ENCODE peak calls at places on chromosomes 5 and 9, in six cellular contexts. C is endothelial cell of umbilical vein, A is fibroblast of lung, H is K562, X is astrocyte, U is adipocyte. R is an unnamed sample.

GRCh38 chr5:142306077-142306502 is 18.7 kb downstream of the SPRY4 start:
- DNase-seq in C (no peak), H (no peak), A (no peak), U (no peak), X (no peak), R (no peak)

GRCh38 chr9:137968235-137968634 is 90.7 kb downstream of the CACNA1B start:
- DNase-seq in C (no peak), U (no peak), X (no peak), H (peak; percentile 11), A (no peak), R (no peak)

GRCh38 chr9:88801214-88801796 is 190.0 kb upstream of the S1PR3 start:
- DNase-seq in U (no peak), A (no peak), H (peak; percentile 47), C (no peak), X (no peak), R (no peak)

GRCh38 chr5:55544341-55544740 is 9.6 kb upstream of the PLPP1 start:
- DNase-seq in A (no peak), C (no peak), U (peak; percentile 27), X (peak; percentile 4), H (no peak), R (peak; percentile 39)

GRCh38 chr5:168132186-168132585 is 159.3 kb upstream of the WWC1 start:
- DNase-seq in A (no peak), U (peak; percentile 38), H (no peak), X (peak; percentile 51), C (no peak), R (no peak)

GRCh38 chr5:1734271-1734907 is 65.2 kb downstream of the MRPL36 start:
- DNase-seq in X (no peak), H (no peak), C (no peak), A (no peak), U (no peak), R (no peak)

GRCh38 chr5:65856520-65856919 is 69.9 kb upstream of the ERBIN start:
- DNase-seq in X (no peak), H (no peak), U (no peak), C (no peak), A (no peak), R (no peak)

GRCh38 chr5:68547621-68548020 is 332.1 kb downstream of the PIK3R1 start:
- DNase-seq in A (no peak), C (no peak), U (no peak), X (peak; percentile 46), H (no peak), R (no peak)

GRCh38 chr5:55903121-55903701 is 52.1 kb downstream of the IL31RA start:
- DNase-seq in A (peak; percentile 11), H (peak; percentile 27), X (peak; percentile 55), C (peak; percentile 26), U (no peak), R (no peak)

GRCh38 chr5:140926211-140926902 is at the start of gene PCDHAC1:
- DNase-seq in C (peak; percentile 77), U (peak; percentile 43), X (peak; percentile 5), H (peak; percentile 11), A (peak; percentile 27), R (peak; percentile 82)

GRCh38 chr5:102762095-102762534 is 7.0 kb downstream of the PAM start:
- DNase-seq in U (peak; percentile 61), C (peak; percentile 34), A (peak; percentile 61), X (peak; percentile 58), H (no peak), R (peak; percentile 72)

GRCh38 chr9:129962376-129962765 is 80.6 kb downstream of the FNBP1 start:
- DNase-seq in H (peak; percentile 10), X (no peak), C (no peak), A (no peak), U (no peak), R (no peak)

GRCh38 chr5:73282923-73283322 is 109.9 kb downstream of the TMEM174 start:
- DNase-seq in X (no peak), H (no peak), U (no peak), A (no peak), C (no peak), R (no peak)

GRCh38 chr9:95060916-95061315 is 256.6 kb downstream of the FANCC start:
- DNase-seq in H (no peak), X (no peak), C (no peak), U (no peak), A (no peak), R (no peak)

GRCh38 chr9:95065224-95065623 is 252.3 kb downstream of the FANCC start:
- DNase-seq in C (no peak), H (no peak), U (no peak), A (no peak), X (no peak), R (no peak)

GRCh38 chr9:95062601-95063065 is 254.9 kb downstream of the FANCC start:
- DNase-seq in U (no peak), C (no peak), X (no peak), H (no peak), A (no peak), R (no peak)

GRCh38 chr9:95061916-95062600 is 255.5 kb downstream of the FANCC start:
- DNase-seq in U (no peak), X (no peak), H (no peak), C (no peak), A (no peak), R (no peak)

DNA sequence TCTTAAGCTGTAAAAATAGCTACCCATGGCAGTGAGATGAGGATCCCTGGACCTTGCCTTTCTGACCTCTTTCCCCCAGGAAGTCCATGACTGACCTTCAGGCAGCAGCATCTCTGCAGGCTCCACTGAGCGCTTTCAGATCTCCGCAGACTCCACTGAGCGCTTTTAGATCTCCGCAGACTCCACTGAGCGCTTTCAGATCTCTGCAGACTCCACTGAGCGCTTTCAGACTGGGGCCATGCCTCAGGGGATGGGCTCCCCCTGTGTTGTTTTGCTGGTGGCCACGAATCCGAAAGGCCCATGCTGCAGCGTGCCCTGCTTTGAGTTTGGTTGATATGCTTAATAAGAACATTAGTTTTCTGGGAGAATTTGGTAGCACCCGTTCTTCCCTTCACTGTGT is 254.2 kb downstream of the FANCC start:
- DNase-seq in H (no peak), U (no peak), A (no peak), X (no peak), C (no peak), R (no peak)
- H3K9ac ChIP-seq in H (no peak overlapping the region), U (no peak overlapping the region), A (no peak overlapping the region), X (no peak overlapping the region), C (no peak overlapping the region), R (no peak overlapping the region)

GRCh38 chr9:21558627-21559401 is 76.7 kb upstream of the IFNE start:
- DNase-seq in C (peak; percentile 74), H (no peak), U (peak; percentile 65), A (peak; percentile 69), X (no peak), R (no peak)
- H3K4me3 ChIP-seq in C (peak overlapping the region; percentile 78), H (no peak overlapping the region), U (peak overlapping the region; percentile 85), A (peak overlapping the region; percentile 88), X (peak overlapping the region; percentile 96), R (peak overlapping the region; percentile 96)

DNA sequence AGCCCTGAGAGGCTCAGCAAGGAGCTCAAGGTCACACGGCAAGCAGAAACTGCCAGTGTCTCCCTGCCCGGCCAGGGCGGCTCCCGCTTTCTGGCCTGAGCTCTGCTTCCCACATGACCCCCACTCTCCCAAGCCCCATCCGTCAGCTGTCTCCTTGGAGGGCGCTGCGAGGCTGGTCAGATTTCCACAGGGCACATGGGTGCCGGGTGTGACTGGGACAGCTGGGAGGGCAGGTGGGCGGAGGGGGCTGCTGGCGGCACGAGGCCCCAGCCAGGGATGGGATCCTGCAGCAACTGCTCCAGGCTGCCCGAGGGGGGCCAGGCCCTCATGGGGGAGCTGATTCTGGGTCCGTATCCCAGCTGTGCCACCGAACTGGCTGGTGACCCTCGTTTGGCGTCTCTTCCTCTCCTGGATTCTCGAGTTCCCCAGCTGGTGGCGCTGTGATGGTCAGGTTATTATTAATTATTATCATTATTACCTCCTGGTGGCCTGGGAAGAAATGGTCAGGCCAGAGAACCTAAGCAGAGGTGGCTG is 12.9 kb upstream of the WDR38 start:
- DNase-seq in X (no peak), H (no peak), A (no peak), C (no peak), U (no peak), R (no peak)
- H3K9ac ChIP-seq in X (no peak overlapping the region), H (peak overlapping the region; percentile 54), A (no peak overlapping the region), C (no peak overlapping the region), U (no peak overlapping the region), R (no peak overlapping the region)

GRCh38 chr5:80185095-80185494 is 70.8 kb downstream of the SERINC5 start:
- DNase-seq in H (no peak), A (no peak), U (no peak), C (no peak), X (no peak), R (no peak)

GRCh38 chr5:80182802-80183645 is 72.8 kb downstream of the SERINC5 start:
- DNase-seq in C (no peak), H (peak; percentile 14), U (no peak), X (no peak), A (no peak), R (no peak)

GRCh38 chr5:80177236-80177635 is 78.6 kb downstream of the SERINC5 start:
- DNase-seq in C (no peak), U (no peak), X (no peak), A (no peak), H (no peak), R (no peak)

GRCh38 chr5:80184235-80185023 is 71.4 kb downstream of the SERINC5 start:
- DNase-seq in H (peak; percentile 15), A (no peak), U (no peak), X (no peak), C (no peak), R (peak; percentile 67)

GRCh38 chr5:80181618-80182211 is 74.1 kb downstream of the SERINC5 start:
- DNase-seq in X (peak; percentile 53), H (peak; percentile 40), A (no peak), C (no peak), U (no peak), R (peak; percentile 85)
- H3K4me3 ChIP-seq in X (no peak overlapping the region), H (no peak overlapping the region), A (no peak overlapping the region), C (no peak overlapping the region), U (no peak overlapping the region), R (no peak overlapping the region)

R was measured in PC-3.